ENCODE peak calls at places on chromosomes 6 and 20, in ten cellular contexts. One of them, this sample, is unnamed.

GRCh38 chr6:167815296-167815980 is 11.3 kb upstream of the AFDN start:
- DNase-seq in GF-D8: peak; percentile 47
- DNase-seq in caudate nucleus: no peak
- DNase-seq in cardiac muscle cell: no peak
- DNase-seq in A172: no peak
- DNase-seq in brain microvascular endothelial cell: no peak
- DNase-seq in T follicular helper cell: no peak
- DNase-seq in T-helper 22 cell: no peak
- DNase-seq in GM10248: no peak
- DNase-seq in G401: no peak
- DNase-seq in this sample: no peak

GRCh38 chr6:46741482-46741881 is 5.3 kb upstream of the ANKRD66 start:
- DNase-seq in G401: no peak
- DNase-seq in T follicular helper cell: no peak
- DNase-seq in T-helper 22 cell: no peak
- DNase-seq in caudate nucleus: no peak
- DNase-seq in A172: no peak
- DNase-seq in GM10248: no peak
- DNase-seq in GF-D8: no peak
- DNase-seq in cardiac muscle cell: no peak
- DNase-seq in brain microvascular endothelial cell: no peak
- DNase-seq in this sample: no peak

GRCh38 chr6:336159-337114 is 44.1 kb downstream of the DUSP22 start:
- DNase-seq in T follicular helper cell: no peak
- DNase-seq in T-helper 22 cell: no peak
- DNase-seq in GF-D8: no peak
- DNase-seq in GM10248: peak; percentile 70
- DNase-seq in A172: no peak
- DNase-seq in caudate nucleus: no peak
- DNase-seq in brain microvascular endothelial cell: no peak
- DNase-seq in G401: no peak
- DNase-seq in cardiac muscle cell: no peak
- DNase-seq in this sample: no peak

GRCh38 chr6:123592426-123592825 is 44.3 kb downstream of the TRDN start:
- DNase-seq in A172: no peak
- DNase-seq in G401: no peak
- DNase-seq in cardiac muscle cell: no peak
- DNase-seq in T-helper 22 cell: no peak
- DNase-seq in GM10248: no peak
- DNase-seq in caudate nucleus: no peak
- DNase-seq in brain microvascular endothelial cell: no peak
- DNase-seq in T follicular helper cell: no peak
- DNase-seq in GF-D8: no peak
- DNase-seq in this sample: no peak

GRCh38 chr6:169042061-169042460 is 211.6 kb downstream of the THBS2 start:
- DNase-seq in cardiac muscle cell: no peak
- DNase-seq in A172: no peak
- DNase-seq in caudate nucleus: no peak
- DNase-seq in GF-D8: no peak
- DNase-seq in brain microvascular endothelial cell: no peak
- DNase-seq in G401: no peak
- DNase-seq in T follicular helper cell: no peak
- DNase-seq in T-helper 22 cell: no peak
- DNase-seq in GM10248: no peak
- DNase-seq in this sample: no peak

GRCh38 chr20:41373851-41374567 is 7.4 kb upstream of the EMILIN3 start:
- DNase-seq in A172: no peak
- DNase-seq in GF-D8: no peak
- DNase-seq in caudate nucleus: no peak
- DNase-seq in GM10248: no peak
- DNase-seq in cardiac muscle cell: no peak
- DNase-seq in T follicular helper cell: no peak
- DNase-seq in brain microvascular endothelial cell: no peak
- DNase-seq in G401: no peak
- DNase-seq in T-helper 22 cell: no peak
- DNase-seq in this sample: no peak

GRCh38 chr6:149305372-149305771 is 12.1 kb upstream of the TAB2 start:
- DNase-seq in T follicular helper cell: no peak
- DNase-seq in caudate nucleus: no peak
- DNase-seq in A172: no peak
- DNase-seq in G401: no peak
- DNase-seq in brain microvascular endothelial cell: no peak
- DNase-seq in GF-D8: no peak
- DNase-seq in GM10248: no peak
- DNase-seq in T-helper 22 cell: no peak
- DNase-seq in cardiac muscle cell: peak; percentile 13
- DNase-seq in this sample: no peak

GRCh38 chr20:24048014-24048611 is 59.5 kb upstream of the GGTLC1 start:
- DNase-seq in A172: no peak
- DNase-seq in caudate nucleus: no peak
- DNase-seq in GM10248: no peak
- DNase-seq in cardiac muscle cell: no peak
- DNase-seq in GF-D8: no peak
- DNase-seq in brain microvascular endothelial cell: no peak
- DNase-seq in T follicular helper cell: no peak
- DNase-seq in T-helper 22 cell: no peak
- DNase-seq in G401: no peak
- DNase-seq in this sample: no peak

GRCh38 chr6:170449231-170449630 is 103.9 kb downstream of the PSMB1 start:
- DNase-seq in T-helper 22 cell: no peak
- DNase-seq in A172: no peak
- DNase-seq in T follicular helper cell: no peak
- DNase-seq in G401: no peak
- DNase-seq in GM10248: no peak
- DNase-seq in brain microvascular endothelial cell: no peak
- DNase-seq in cardiac muscle cell: no peak
- DNase-seq in GF-D8: no peak
- DNase-seq in caudate nucleus: no peak
- DNase-seq in this sample: no peak

GRCh38 chr6:85756982-85757381 is 114.3 kb upstream of the SYNCRIP start:
- DNase-seq in brain microvascular endothelial cell: peak; percentile 8
- DNase-seq in GF-D8: peak; percentile 1
- DNase-seq in GM10248: no peak
- DNase-seq in A172: no peak
- DNase-seq in G401: peak; percentile 58
- DNase-seq in cardiac muscle cell: peak; percentile 22
- DNase-seq in T-helper 22 cell: no peak
- DNase-seq in T follicular helper cell: no peak
- DNase-seq in caudate nucleus: no peak
- DNase-seq in this sample: no peak

GRCh38 chr20:760751-761417 is 7.4 kb downstream of the SLC52A3 start:
- DNase-seq in GF-D8: no peak
- DNase-seq in A172: no peak
- DNase-seq in brain microvascular endothelial cell: no peak
- DNase-seq in G401: no peak
- DNase-seq in caudate nucleus: no peak
- DNase-seq in T-helper 22 cell: no peak
- DNase-seq in cardiac muscle cell: peak; percentile 70
- DNase-seq in GM10248: peak; percentile 75
- DNase-seq in T follicular helper cell: peak; percentile 3
- DNase-seq in this sample: peak; percentile 31

GRCh38 chr20:42544926-42545325 is 644.8 kb downstream of the PTPRT start:
- DNase-seq in caudate nucleus: no peak
- DNase-seq in GF-D8: no peak
- DNase-seq in T-helper 22 cell: no peak
- DNase-seq in T follicular helper cell: no peak
- DNase-seq in cardiac muscle cell: no peak
- DNase-seq in G401: no peak
- DNase-seq in GM10248: no peak
- DNase-seq in brain microvascular endothelial cell: no peak
- DNase-seq in A172: no peak
- DNase-seq in this sample: no peak

GRCh38 chr6:161476711-161477110 is 202.8 kb upstream of the AGPAT4 start:
- DNase-seq in T-helper 22 cell: no peak
- DNase-seq in T follicular helper cell: no peak
- DNase-seq in GM10248: no peak
- DNase-seq in caudate nucleus: no peak
- DNase-seq in cardiac muscle cell: no peak
- DNase-seq in G401: no peak
- DNase-seq in GF-D8: no peak
- DNase-seq in brain microvascular endothelial cell: no peak
- DNase-seq in A172: peak; percentile 69
- DNase-seq in this sample: no peak

GRCh38 chr6:17703256-17703694 is 3.5 kb downstream of the NUP153 start:
- DNase-seq in G401: peak; percentile 25
- DNase-seq in T-helper 22 cell: no peak
- DNase-seq in GM10248: no peak
- DNase-seq in cardiac muscle cell: no peak
- DNase-seq in brain microvascular endothelial cell: peak; percentile 42
- DNase-seq in GF-D8: peak; percentile 44
- DNase-seq in T follicular helper cell: no peak
- DNase-seq in caudate nucleus: no peak
- DNase-seq in A172: peak; percentile 78
- DNase-seq in this sample: no peak

GRCh38 chr6:90355965-90356364 is 59.3 kb upstream of the BACH2 start:
- DNase-seq in G401: no peak
- DNase-seq in GF-D8: no peak
- DNase-seq in brain microvascular endothelial cell: no peak
- DNase-seq in T-helper 22 cell: no peak
- DNase-seq in A172: no peak
- DNase-seq in cardiac muscle cell: no peak
- DNase-seq in T follicular helper cell: no peak
- DNase-seq in caudate nucleus: no peak
- DNase-seq in GM10248: no peak
- DNase-seq in this sample: no peak

GRCh38 chr6:33781105-33781975 is 7.6 kb downstream of the LEMD2 start:
- DNase-seq in T follicular helper cell: no peak
- DNase-seq in caudate nucleus: no peak
- DNase-seq in GM10248: no peak
- DNase-seq in cardiac muscle cell: no peak
- DNase-seq in G401: peak; percentile 50
- DNase-seq in GF-D8: no peak
- DNase-seq in T-helper 22 cell: no peak
- DNase-seq in A172: peak; percentile 94
- DNase-seq in brain microvascular endothelial cell: peak; percentile 46
- DNase-seq in this sample: no peak

GRCh38 chr6:6650839-6651238 is 62.3 kb downstream of the LY86 start:
- DNase-seq in brain microvascular endothelial cell: no peak
- DNase-seq in T follicular helper cell: no peak
- DNase-seq in GM10248: no peak
- DNase-seq in T-helper 22 cell: no peak
- DNase-seq in G401: no peak
- DNase-seq in caudate nucleus: no peak
- DNase-seq in cardiac muscle cell: no peak
- DNase-seq in GF-D8: no peak
- DNase-seq in A172: no peak
- DNase-seq in this sample: no peak

GRCh38 chr6:35945650-35946025 is 24.7 kb upstream of the SRPK1 start:
- DNase-seq in A172: no peak
- DNase-seq in GF-D8: no peak
- DNase-seq in T follicular helper cell: no peak
- DNase-seq in T-helper 22 cell: no peak
- DNase-seq in cardiac muscle cell: no peak
- DNase-seq in brain microvascular endothelial cell: no peak
- DNase-seq in G401: no peak
- DNase-seq in GM10248: no peak
- DNase-seq in caudate nucleus: no peak
- DNase-seq in this sample: no peak

GRCh38 chr20:50113420-50114224 is 672 bp upstream of the UBE2V1 start:
- DNase-seq in T follicular helper cell: no peak
- DNase-seq in caudate nucleus: no peak
- DNase-seq in GM10248: no peak
- DNase-seq in G401: no peak
- DNase-seq in GF-D8: no peak
- DNase-seq in A172: no peak
- DNase-seq in cardiac muscle cell: no peak
- DNase-seq in brain microvascular endothelial cell: no peak
- DNase-seq in T-helper 22 cell: no peak
- DNase-seq in this sample: no peak

GRCh38 chr6:150243620-150244314 is 100.9 kb downstream of the PPP1R14C start:
- DNase-seq in T-helper 22 cell: no peak
- DNase-seq in G401: no peak
- DNase-seq in brain microvascular endothelial cell: no peak
- DNase-seq in caudate nucleus: no peak
- DNase-seq in GF-D8: no peak
- DNase-seq in cardiac muscle cell: no peak
- DNase-seq in GM10248: no peak
- DNase-seq in A172: no peak
- DNase-seq in T follicular helper cell: no peak
- DNase-seq in this sample: no peak

GRCh38 chr20:52150440-52151258 is 40.9 kb downstream of the ZFP64 start:
- DNase-seq in cardiac muscle cell: peak; percentile 56
- DNase-seq in GF-D8: no peak
- DNase-seq in T-helper 22 cell: no peak
- DNase-seq in G401: peak; percentile 74
- DNase-seq in brain microvascular endothelial cell: peak; percentile 25
- DNase-seq in GM10248: peak; percentile 65
- DNase-seq in A172: peak; percentile 55
- DNase-seq in T follicular helper cell: no peak
- DNase-seq in caudate nucleus: no peak
- DNase-seq in this sample: no peak

GRCh38 chr20:25274481-25274880 is 26.6 kb downstream of the PYGB start:
- DNase-seq in T-helper 22 cell: no peak
- DNase-seq in G401: no peak
- DNase-seq in cardiac muscle cell: no peak
- DNase-seq in caudate nucleus: no peak
- DNase-seq in brain microvascular endothelial cell: no peak
- DNase-seq in T follicular helper cell: no peak
- DNase-seq in GM10248: no peak
- DNase-seq in GF-D8: no peak
- DNase-seq in A172: no peak
- DNase-seq in this sample: no peak

GRCh38 chr6:108171291-108171917 is 5.6 kb downstream of the NR2E1 start:
- DNase-seq in G401: no peak
- DNase-seq in T follicular helper cell: no peak
- DNase-seq in A172: no peak
- DNase-seq in T-helper 22 cell: no peak
- DNase-seq in brain microvascular endothelial cell: no peak
- DNase-seq in GF-D8: no peak
- DNase-seq in caudate nucleus: no peak
- DNase-seq in GM10248: no peak
- DNase-seq in cardiac muscle cell: no peak
- DNase-seq in this sample: no peak

This sample was measured in T-helper 17 cell.